ENCODE peak calls at places on chromosomes 4 and X, in five cellular contexts. V is H7, R is left lung, X is AG09309, Q is fibroblast of lung. C is an unnamed sample.

GRCh38 chr4:88597970-88598369 is 5.7 kb downstream of the HERC3 start:
- DNase-seq in V (no peak), R (no peak), X (no peak), Q (no peak), C (no peak)

GRCh38 chrX:55919367-55920221 is 202.0 kb downstream of the RRAGB start:
- DNase-seq in V (no peak), R (no peak), X (no peak), Q (no peak), C (no peak)

GRCh38 chrX:41922694-41923171 is 621 bp downstream of the CASK start:
- DNase-seq in V (peak), R (peak), X (no peak), Q (peak), C (no peak)

GRCh38 chrX:9482408-9482807 is 17.6 kb downstream of the TBL1X start:
- DNase-seq in V (no peak), R (no peak), X (no peak), Q (no peak), C (no peak)

GRCh38 chr4:70722199-70722791 is 531 bp downstream of the RUFY3 start:
- DNase-seq in V (no peak), R (no peak), X (no peak), Q (peak), C (no peak)

GRCh38 chr4:182916483-182917181 is 554 bp downstream of the DCTD start:
- DNase-seq in V (no peak), R (peak), X (no peak), Q (peak), C (peak)

GRCh38 chrX:40010550-40011364 is 87.0 kb downstream of the BCOR start:
- DNase-seq in V (peak), R (no peak), X (no peak), Q (no peak), C (no peak)

GRCh38 chr4:25628441-25628840 is 27.2 kb upstream of the SLC34A2 start:
- DNase-seq in V (no peak), R (no peak), X (no peak), Q (peak), C (no peak)

GRCh38 chr4:182804131-182804530 is 113.1 kb downstream of the DCTD start:
- DNase-seq in V (no peak), R (no peak), X (no peak), Q (no peak), C (no peak)

GRCh38 chrX:153885208-153885787 is 675 bp downstream of the L1CAM start:
- DNase-seq in V (peak), R (no peak), X (no peak), Q (no peak), C (no peak)

GRCh38 chrX:132957211-132958085 is 981 bp downstream of the HS6ST2 start:
- DNase-seq in V (peak), R (no peak), X (no peak), Q (peak), C (no peak)

GRCh38 chr4:156132196-156132595 is 178.5 kb upstream of the CTSO start:
- DNase-seq in V (no peak), R (no peak), X (no peak), Q (peak), C (no peak)

GRCh38 chr4:101419324-101420135 is 72.2 kb upstream of the PPP3CA start:
- DNase-seq in V (no peak), R (no peak), X (peak), Q (peak), C (peak)

GRCh38 chr4:33073811-33074210 is 2353.6 kb downstream of the PCDH7 start:
- DNase-seq in V (peak), R (no peak), X (no peak), Q (peak), C (no peak)

GRCh38 chr4:104969394-104970066 is 177.1 kb upstream of the TET2 start:
- DNase-seq in V (no peak), R (no peak), X (no peak), Q (no peak), C (no peak)

GRCh38 chrX:113421432-113421831 is 580.8 kb upstream of the AMOT start:
- DNase-seq in V (no peak), R (no peak), X (no peak), Q (no peak), C (no peak)

GRCh38 chr4:163693776-163694175 is 199.3 kb downstream of the TMA16 start:
- DNase-seq in V (no peak), R (no peak), X (no peak), Q (peak), C (no peak)

GRCh38 chrX:24493740-24494543 is 28.9 kb downstream of the PDK3 start:
- DNase-seq in V (peak), R (no peak), X (no peak), Q (no peak), C (no peak)

GRCh38 chr4:14726441-14727405 is 275.6 kb upstream of the CPEB2 start:
- DNase-seq in V (no peak), R (no peak), X (no peak), Q (peak), C (no peak)

GRCh38 chr4:85725727-85726170 is 250.8 kb downstream of the ARHGAP24 start:
- DNase-seq in V (no peak), R (peak), X (no peak), Q (no peak), C (no peak)

GRCh38 chrX:21963226-21963625 is 22.7 kb downstream of the SMS start:
- DNase-seq in V (no peak), R (no peak), X (no peak), Q (no peak), C (no peak)

GRCh38 chrX:25066131-25066530 is 50.4 kb upstream of the ARX start:
- DNase-seq in V (no peak), R (no peak), X (no peak), Q (no peak), C (no peak)

GRCh38 chr4:55089922-55090321 is 35.5 kb downstream of the KDR start:
- DNase-seq in V (no peak), R (no peak), X (no peak), Q (no peak), C (no peak)

GRCh38 chr4:7535094-7535493 is 100.4 kb upstream of the PSAPL1 start:
- DNase-seq in V (no peak), R (no peak), X (no peak), Q (no peak), C (no peak)

GRCh38 chr4:76002176-76002575 is 5.1 kb downstream of the CXCL9 start:
- DNase-seq in V (no peak), R (no peak), X (no peak), Q (no peak), C (no peak)

GRCh38 chr4:52376107-52376704 is 282.9 kb downstream of the USP46 start:
- DNase-seq in V (peak), R (no peak), X (peak), Q (peak), C (peak)

GRCh38 chr4:143282170-143282760 is 54.4 kb upstream of the GAB1 start:
- DNase-seq in V (no peak), R (no peak), X (no peak), Q (no peak), C (peak)

GRCh38 chr4:110532901-110533589 is 57.1 kb downstream of the ENPEP start:
- DNase-seq in V (no peak), R (no peak), X (no peak), Q (peak), C (no peak)

GRCh38 chr4:54104907-54105306 is 4.9 kb downstream of the GSX2 start:
- DNase-seq in V (no peak), R (no peak), X (no peak), Q (no peak), C (no peak)

GRCh38 chrX:14347523-14347922 is 181.8 kb upstream of the GLRA2 start:
- DNase-seq in V (no peak), R (no peak), X (no peak), Q (no peak), C (no peak)

GRCh38 chr4:136725286-136726081 is 806.8 kb downstream of the PCDH18 start:
- DNase-seq in V (no peak), R (no peak), X (no peak), Q (peak), C (no peak)

GRCh38 chr4:94455081-94455480 is 3.3 kb downstream of the PDLIM5 start:
- DNase-seq in V (no peak), R (peak), X (peak), Q (peak), C (no peak)

GRCh38 chr4:138983690-138984089 is 31.9 kb upstream of the NOCT start:
- DNase-seq in V (no peak), R (no peak), X (no peak), Q (no peak), C (no peak)

DNA sequence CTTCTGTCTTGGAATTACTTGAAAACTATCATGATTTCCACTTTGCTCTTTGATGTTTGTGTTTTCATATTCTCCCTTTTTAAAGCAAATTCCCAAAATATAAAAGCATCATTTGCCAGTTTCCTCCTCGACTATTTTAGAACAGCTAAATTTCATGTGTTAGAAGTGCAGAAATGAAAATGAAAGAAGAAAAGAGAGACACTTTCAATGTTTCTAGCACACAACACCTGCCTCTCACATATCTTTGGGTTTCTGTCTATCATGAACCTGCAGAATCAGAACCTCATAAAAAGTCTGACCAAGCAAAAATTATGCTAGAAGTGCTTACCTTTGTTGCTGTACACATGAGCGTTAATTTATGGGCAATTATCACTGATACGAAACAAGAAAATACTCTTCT is 1.9 kb upstream of the NEUROG2 start:
- DNase-seq in V (no peak), R (no peak), X (no peak), Q (no peak), C (no peak)
- H3K4me3 ChIP-seq in V (no peak), R (no peak), X (no peak), Q (no peak), C (no peak)

GRCh38 chrX:79156818-79157217 is 12.3 kb downstream of the GPR174 start:
- DNase-seq in V (no peak), R (no peak), X (no peak), Q (no peak), C (no peak)
- H3K4me3 ChIP-seq in V (no peak), R (no peak), X (no peak), Q (no peak), C (no peak)

GRCh38 chrX:31301203-31301602 is 229.4 kb upstream of the FTHL17 start:
- DNase-seq in V (no peak), R (no peak), X (no peak), Q (no peak), C (no peak)
- H3K4me3 ChIP-seq in V (no peak), R (no peak), X (no peak), Q (no peak), C (no peak)

DNA sequence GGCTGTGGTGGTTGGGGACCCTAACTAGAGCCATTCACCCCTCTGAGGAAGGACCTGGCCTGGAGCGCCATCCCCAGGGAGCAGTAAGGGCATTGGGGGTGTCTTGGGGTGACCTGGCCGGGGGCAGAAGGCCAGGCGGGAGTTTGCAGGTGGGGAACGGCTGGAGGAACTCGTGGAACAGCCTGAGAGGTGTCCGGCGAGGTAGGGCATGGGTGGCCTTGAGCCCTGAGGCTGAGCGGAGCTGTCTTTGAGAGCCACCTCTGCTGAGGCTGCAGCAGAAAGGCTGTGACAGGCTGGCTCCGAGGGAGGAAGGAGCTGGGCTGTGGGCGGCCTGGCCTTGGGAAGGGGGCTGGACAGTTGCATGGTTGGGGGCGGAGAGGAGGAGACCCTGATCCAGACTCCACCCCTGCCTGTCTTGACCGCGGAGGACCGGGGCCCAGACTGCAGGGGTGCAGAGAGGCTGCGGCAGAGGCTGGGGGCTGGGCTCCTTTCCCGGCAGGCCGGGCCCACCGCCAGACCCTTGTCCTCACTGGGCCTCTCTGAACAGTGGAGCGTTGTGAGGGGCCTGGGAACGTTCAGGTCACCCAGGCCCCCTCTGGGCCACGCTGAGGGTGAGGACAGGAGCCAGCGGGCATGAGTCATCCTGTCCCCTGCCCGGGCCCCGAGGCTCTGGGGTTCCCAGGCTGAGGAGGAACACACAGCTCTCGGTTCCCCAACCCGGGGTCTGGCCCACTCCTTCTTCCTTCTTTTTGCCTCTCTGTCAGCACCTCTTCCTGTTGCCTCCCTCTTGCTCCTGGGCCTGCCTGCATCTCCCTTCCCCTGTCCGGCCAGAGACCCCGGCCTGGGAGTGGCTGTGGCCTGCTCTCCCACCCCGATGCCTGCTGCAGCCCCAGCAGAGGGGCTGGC is 8.1 kb downstream of the SH3BP2 start:
- DNase-seq in V (peak), R (peak), X (no peak), Q (peak), C (no peak)
- H3K4me3 ChIP-seq in V (no peak), R (no peak), X (no peak), Q (no peak), C (no peak)

GRCh38 chrX:73525928-73526690 is 36.9 kb upstream of the CHIC1 start:
- DNase-seq in V (peak), R (no peak), X (no peak), Q (no peak), C (no peak)
- H3K4me3 ChIP-seq in V (no peak), R (no peak), X (no peak), Q (no peak), C (no peak)

GRCh38 chrX:47197526-47197925 is 3.9 kb downstream of the UBA1 start:
- DNase-seq in V (no peak), R (no peak), X (no peak), Q (no peak), C (no peak)
- H3K4me3 ChIP-seq in V (no peak), R (no peak), X (peak), Q (peak), C (peak)

GRCh38 chrX:19800821-19801220 is 86.6 kb downstream of the SH3KBP1 start:
- DNase-seq in V (peak), R (no peak), X (no peak), Q (no peak), C (no peak)

GRCh38 chrX:19795289-19795688 is 92.1 kb downstream of the SH3KBP1 start:
- DNase-seq in V (no peak), R (no peak), X (no peak), Q (no peak), C (no peak)

GRCh38 chrX:19804168-19804567 is 83.2 kb downstream of the SH3KBP1 start:
- DNase-seq in V (no peak), R (no peak), X (no peak), Q (peak), C (no peak)

GRCh38 chrX:19798423-19798822 is 89.0 kb downstream of the SH3KBP1 start:
- DNase-seq in V (no peak), R (no peak), X (no peak), Q (no peak), C (no peak)

GRCh38 chrX:19799319-19800182 is 87.8 kb downstream of the SH3KBP1 start:
- DNase-seq in V (no peak), R (no peak), X (no peak), Q (peak), C (no peak)
- H3K4me3 ChIP-seq in V (no peak), R (no peak), X (no peak), Q (no peak), C (peak)

C was measured in HFF-Myc.